ENCODE peak calls at places on chromosomes 5 and 9, in eight cellular contexts. B is thoracic aorta, V is GM23338, Y is K562, U is fibroblast of the aortic adventitia, A is AG04449, G is mucosa of descending colon, E is psoas muscle. X is an unnamed sample.

GRCh38 chr5:72955143-72955767 is 586 bp upstream of the FCHO2 start:
- DNase-seq in B (no peak), V (peak), Y (peak), U (no peak), A (no peak), G (peak), E (peak), X (no peak)

GRCh38 chr5:73796164-73797141 is 170.5 kb downstream of the ARHGEF28 start:
- DNase-seq in B (peak), V (no peak), Y (no peak), U (peak), A (peak), G (peak), E (no peak), X (peak)

GRCh38 chr9:135993840-135994776 is 32.9 kb upstream of the UBAC1 start:
- DNase-seq in B (no peak), V (no peak), Y (no peak), U (no peak), A (no peak), G (no peak), E (no peak), X (no peak)

GRCh38 chr9:112271466-112272098 is 61.8 kb downstream of the PTBP3 start:
- DNase-seq in B (no peak), V (no peak), Y (no peak), U (peak), A (no peak), G (no peak), E (no peak), X (no peak)

GRCh38 chr5:59367791-59368394 is 525.6 kb downstream of the PDE4D start:
- DNase-seq in B (no peak), V (peak), Y (no peak), U (peak), A (peak), G (peak), E (peak), X (peak)

GRCh38 chr5:17302138-17302537 is 84.7 kb downstream of the BASP1 start:
- DNase-seq in B (no peak), V (no peak), Y (no peak), U (no peak), A (no peak), G (no peak), E (no peak), X (no peak)

GRCh38 chr5:133680830-133681555 is 68.7 kb upstream of the FSTL4 start:
- DNase-seq in B (no peak), V (no peak), Y (no peak), U (no peak), A (no peak), G (no peak), E (no peak), X (no peak)

GRCh38 chr5:167822241-167822640 is 469.2 kb upstream of the WWC1 start:
- DNase-seq in B (no peak), V (no peak), Y (no peak), U (no peak), A (no peak), G (no peak), E (no peak), X (no peak)

GRCh38 chr5:140862441-140863295 is 6.1 kb upstream of the PCDHA11 start:
- DNase-seq in B (no peak), V (no peak), Y (no peak), U (no peak), A (no peak), G (no peak), E (no peak), X (no peak)

GRCh38 chr9:111983484-111983908 is 86.9 kb downstream of the UGCG start:
- DNase-seq in B (no peak), V (no peak), Y (no peak), U (no peak), A (no peak), G (no peak), E (no peak), X (no peak)

GRCh38 chr5:179355976-179356968 is 11.0 kb upstream of the ADAMTS2 start:
- DNase-seq in B (no peak), V (no peak), Y (no peak), U (peak), A (no peak), G (no peak), E (no peak), X (no peak)

GRCh38 chr5:140101179-140101578 is 12.7 kb upstream of the PURA start:
- DNase-seq in B (no peak), V (no peak), Y (no peak), U (no peak), A (no peak), G (no peak), E (no peak), X (no peak)

GRCh38 chr9:120379611-120380010 is 200.4 kb downstream of the CDK5RAP2 start:
- DNase-seq in B (no peak), V (no peak), Y (no peak), U (no peak), A (no peak), G (no peak), E (no peak), X (no peak)

GRCh38 chr9:111890254-111890791 is 6.3 kb upstream of the UGCG start:
- DNase-seq in B (no peak), V (no peak), Y (no peak), U (no peak), A (no peak), G (no peak), E (no peak), X (no peak)

GRCh38 chr9:82302968-82303655 is 314.5 kb downstream of the SPATA31D1 start:
- DNase-seq in B (no peak), V (peak), Y (no peak), U (no peak), A (no peak), G (no peak), E (no peak), X (no peak)

GRCh38 chr9:1100945-1101344 is 50.8 kb downstream of the DMRT2 start:
- DNase-seq in B (no peak), V (peak), Y (no peak), U (peak), A (no peak), G (peak), E (peak), X (peak)

GRCh38 chr5:58497956-58498942 is 7.0 kb downstream of the GAPT start:
- DNase-seq in B (no peak), V (peak), Y (peak), U (peak), A (no peak), G (peak), E (no peak), X (peak)

GRCh38 chr9:133449760-133450159 is 10.0 kb upstream of the CACFD1 start:
- DNase-seq in B (no peak), V (no peak), Y (no peak), U (no peak), A (no peak), G (peak), E (no peak), X (no peak)

GRCh38 chr5:140253985-140254384 is 48.9 kb downstream of the PFDN1 start:
- DNase-seq in B (no peak), V (no peak), Y (no peak), U (peak), A (no peak), G (peak), E (no peak), X (no peak)

GRCh38 chr5:149063017-149063687 is at the start of gene SH3TC2:
- DNase-seq in B (no peak), V (peak), Y (no peak), U (peak), A (no peak), G (peak), E (no peak), X (no peak)

DNA sequence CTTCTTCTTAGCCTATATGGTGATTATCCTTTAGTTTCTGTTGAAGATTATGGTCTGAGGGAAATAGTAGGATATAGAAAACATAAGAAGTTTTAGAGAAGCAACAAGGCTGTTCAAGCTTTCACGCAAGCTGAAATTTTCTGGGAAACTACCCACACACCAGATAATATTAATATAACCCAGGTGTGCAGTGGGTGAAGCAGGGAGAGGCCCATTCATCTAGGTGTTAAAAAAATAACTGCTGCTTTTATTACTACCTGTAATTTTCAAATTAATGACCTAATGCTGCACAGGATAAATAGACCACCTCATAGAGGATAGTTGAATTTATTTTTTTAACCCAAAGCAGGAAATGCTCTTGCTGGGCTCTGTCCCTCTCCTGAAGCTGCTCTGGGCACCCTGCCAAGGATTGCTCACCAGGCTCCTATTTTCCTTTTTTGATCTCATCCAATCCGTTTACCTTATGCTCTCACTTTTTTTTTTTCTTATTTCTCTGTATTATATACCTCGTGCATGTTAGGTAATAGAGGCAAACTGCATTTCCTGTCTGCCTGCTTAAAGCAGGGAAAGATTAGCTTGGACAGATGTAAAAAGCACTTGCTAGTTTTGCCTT is 124.3 kb upstream of the SLC12A2 start:
- DNase-seq in B (no peak), V (no peak), Y (no peak), U (peak), A (no peak), G (peak), E (peak), X (peak)
- H3K4me3 ChIP-seq in B (no peak), V (no peak), Y (no peak), U (no peak), A (no peak), G (no peak), E (no peak), X (no peak)

DNA sequence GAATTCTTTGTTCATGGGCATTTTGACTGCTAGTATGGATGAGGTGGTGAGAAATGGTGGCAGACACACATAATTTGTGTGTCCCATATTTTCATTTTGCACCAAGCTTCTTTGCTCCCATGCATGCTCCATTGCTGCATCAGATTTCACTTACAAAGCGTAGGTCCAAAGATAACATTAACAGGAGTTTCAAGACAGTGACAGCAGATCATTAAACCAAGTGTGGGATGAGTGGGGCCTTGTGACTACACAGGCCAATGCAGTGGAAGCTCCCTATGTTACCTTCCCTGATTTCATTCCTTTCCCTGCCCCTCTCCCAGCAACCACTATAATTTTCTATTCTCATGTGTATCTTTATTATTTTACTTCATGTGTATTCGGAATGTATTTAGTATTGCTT is 142.0 kb downstream of the AOPEP start:
- DNase-seq in B (no peak), V (no peak), Y (no peak), U (no peak), A (no peak), G (no peak), E (no peak), X (no peak)
- H3K4me3 ChIP-seq in B (no peak), V (no peak), Y (no peak), U (no peak), A (no peak), G (no peak), E (no peak), X (no peak)

DNA sequence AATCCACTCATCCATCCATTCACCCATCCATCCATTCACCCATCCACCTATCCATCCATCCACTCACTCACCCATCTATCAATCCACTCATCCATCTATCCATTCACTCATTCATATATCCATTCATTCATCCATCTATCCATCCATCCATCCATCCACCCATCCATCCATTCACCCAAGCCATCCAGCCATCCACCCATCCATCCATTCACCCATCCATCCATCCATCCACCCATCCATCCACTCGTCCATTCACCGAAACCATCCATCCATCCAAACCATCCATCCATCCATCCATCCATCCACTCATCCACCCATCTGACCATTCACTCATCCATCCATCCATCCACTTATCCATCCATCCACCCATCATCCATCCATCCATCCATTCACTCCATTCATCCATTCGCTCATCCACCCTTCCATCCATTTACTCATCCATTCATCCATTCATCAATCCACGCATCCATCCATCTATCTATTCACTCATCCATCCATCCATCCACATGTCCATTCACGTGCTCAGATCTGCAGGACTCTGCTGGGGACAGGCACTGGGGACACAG is 6.6 kb downstream of the SLC9A3 start:
- DNase-seq in B (no peak), V (no peak), Y (no peak), U (no peak), A (no peak), G (no peak), E (no peak), X (no peak)
- H3K4me3 ChIP-seq in B (no peak), V (no peak), Y (no peak), U (no peak), A (no peak), G (no peak), E (no peak), X (no peak)

DNA sequence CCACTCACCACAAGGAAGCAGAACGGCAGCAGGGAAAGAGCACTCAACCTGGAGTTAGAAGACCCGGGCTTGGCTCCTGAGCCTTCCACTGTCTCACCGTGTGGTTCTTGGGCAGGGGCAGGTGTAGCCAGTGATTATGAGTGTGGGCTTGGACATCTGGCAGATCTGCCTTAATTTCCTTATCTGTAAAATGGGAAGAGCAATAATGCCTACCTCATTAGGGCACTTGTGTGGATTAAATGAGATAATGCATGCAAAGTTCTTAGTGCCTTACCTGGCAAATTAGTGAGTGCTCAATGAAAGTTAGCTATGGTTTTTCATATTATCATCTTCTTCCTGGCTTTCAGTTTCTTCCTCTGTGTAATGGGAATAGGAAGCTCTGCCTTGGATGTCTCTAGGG is 28.1 kb upstream of the COL15A1 start:
- DNase-seq in B (no peak), V (no peak), Y (no peak), U (no peak), A (no peak), G (no peak), E (no peak), X (no peak)
- H3K4me3 ChIP-seq in B (no peak), V (no peak), Y (no peak), U (no peak), A (no peak), G (no peak), E (no peak), X (no peak)

GRCh38 chr9:127904518-127904887 is 5.1 kb upstream of the ST6GALNAC6 start:
- DNase-seq in B (no peak), V (peak), Y (no peak), U (no peak), A (no peak), G (no peak), E (no peak), X (no peak)
- H3K4me3 ChIP-seq in B (no peak), V (no peak), Y (no peak), U (no peak), A (no peak), G (no peak), E (no peak), X (no peak)

GRCh38 chr5:1487079-1487764 is 36.5 kb downstream of the LPCAT1 start:
- DNase-seq in B (no peak), V (no peak), Y (no peak), U (no peak), A (no peak), G (no peak), E (no peak), X (no peak)

GRCh38 chr5:1492757-1493156 is 31.0 kb downstream of the LPCAT1 start:
- DNase-seq in B (no peak), V (no peak), Y (no peak), U (no peak), A (no peak), G (no peak), E (no peak), X (no peak)

GRCh38 chr5:1490360-1490759 is 33.4 kb downstream of the LPCAT1 start:
- DNase-seq in B (no peak), V (no peak), Y (no peak), U (no peak), A (no peak), G (no peak), E (no peak), X (no peak)

GRCh38 chr5:1488882-1489680 is 34.7 kb downstream of the LPCAT1 start:
- DNase-seq in B (no peak), V (no peak), Y (no peak), U (peak), A (peak), G (no peak), E (no peak), X (no peak)

GRCh38 chr5:1489754-1490153 is 34.0 kb downstream of the LPCAT1 start:
- DNase-seq in B (no peak), V (no peak), Y (no peak), U (no peak), A (no peak), G (no peak), E (no peak), X (no peak)
- H3K4me3 ChIP-seq in B (no peak), V (no peak), Y (no peak), U (no peak), A (no peak), G (no peak), E (no peak), X (no peak)

GRCh38 chr5:56824019-56824418 is 8.7 kb downstream of the MAP3K1 start:
- DNase-seq in B (no peak), V (no peak), Y (no peak), U (no peak), A (no peak), G (no peak), E (no peak), X (no peak)

GRCh38 chr5:56827923-56828322 is 12.6 kb downstream of the MAP3K1 start:
- DNase-seq in B (no peak), V (no peak), Y (no peak), U (no peak), A (no peak), G (no peak), E (no peak), X (no peak)

GRCh38 chr5:56822961-56823360 is 7.6 kb downstream of the MAP3K1 start:
- DNase-seq in B (no peak), V (no peak), Y (no peak), U (no peak), A (no peak), G (no peak), E (no peak), X (no peak)

GRCh38 chr5:56827043-56827442 is 11.7 kb downstream of the MAP3K1 start:
- DNase-seq in B (no peak), V (peak), Y (no peak), U (no peak), A (no peak), G (no peak), E (no peak), X (no peak)

DNA sequence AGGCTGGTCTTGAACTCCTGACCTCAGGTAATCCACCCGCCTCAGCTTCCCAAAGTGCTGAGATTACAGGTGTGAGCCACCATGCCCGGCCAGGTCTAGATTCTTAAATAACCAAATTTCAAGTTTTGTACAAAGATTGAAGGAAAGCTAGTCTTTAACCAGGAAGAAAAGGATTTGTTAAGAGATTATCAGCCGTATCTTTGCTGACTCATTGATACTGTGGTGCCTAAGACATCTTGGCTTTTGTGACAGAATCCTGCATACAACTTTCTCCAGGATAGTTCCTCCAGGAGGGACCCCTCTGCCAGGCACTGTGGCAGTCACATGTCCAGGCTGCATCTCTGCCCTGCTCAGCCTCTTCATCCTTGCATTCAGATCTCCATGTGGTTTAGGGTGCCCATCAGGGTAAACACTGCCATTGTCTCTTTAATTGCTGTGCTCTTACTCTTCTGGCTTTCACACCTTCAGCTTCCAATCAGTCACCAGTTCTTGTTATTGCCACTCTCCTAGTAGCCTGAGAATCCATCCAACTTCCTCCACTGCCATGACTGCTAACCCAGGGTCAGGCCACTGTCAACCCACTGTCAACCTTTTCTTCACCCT is 10.0 kb downstream of the MAP3K1 start:
- DNase-seq in B (no peak), V (no peak), Y (no peak), U (no peak), A (no peak), G (no peak), E (no peak), X (no peak)
- H3K4me3 ChIP-seq in B (no peak), V (no peak), Y (no peak), U (no peak), A (no peak), G (no peak), E (no peak), X (no peak)

X was measured in HFF-Myc.